ENCODE peak calls at places on chromosome 16, in seven cellular contexts. E is psoas muscle, R is mucosa of descending colon, S is A549, U is Peyer's patch, T is IMR-90, Z is H1. P is an unnamed sample.

GRCh38 chr16:79132745-79133144 is 467.8 kb downstream of the MAF start:
- DNase-seq in T (no peak), R (no peak), E (no peak), U (no peak), S (no peak), Z (no peak), P (no peak)

GRCh38 chr16:67967956-67968439 is 439 bp downstream of the SLC12A4 start:
- DNase-seq in T (peak), Z (no peak), S (peak), R (peak), E (peak), U (no peak), P (peak)

GRCh38 chr16:85173981-85174751 is 61.9 kb upstream of the CIBAR2 start:
- DNase-seq in E (peak), T (peak), U (no peak), Z (no peak), R (peak), S (peak), P (no peak)

GRCh38 chr16:67767953-67768352 is 38.4 kb downstream of the RANBP10 start:
- DNase-seq in U (no peak), E (no peak), T (peak), R (no peak), Z (no peak), S (no peak), P (no peak)

GRCh38 chr16:17395849-17396480 is 74.8 kb downstream of the XYLT1 start:
- DNase-seq in S (no peak), R (no peak), Z (no peak), U (no peak), E (no peak), T (no peak), P (no peak)

GRCh38 chr16:66695474-66695934 is 1.0 kb downstream of the CMTM4 start:
- DNase-seq in Z (no peak), T (no peak), U (no peak), R (no peak), E (no peak), S (no peak), P (no peak)

GRCh38 chr16:4697867-4698291 is 4.5 kb downstream of the NUDT16L1 start:
- DNase-seq in U (no peak), E (peak), T (no peak), S (no peak), R (peak), Z (no peak), P (no peak)

GRCh38 chr16:4461250-4462085 is 13.0 kb downstream of the NMRAL1 start:
- DNase-seq in Z (no peak), S (no peak), T (no peak), R (no peak), E (no peak), U (no peak), P (no peak)

GRCh38 chr16:5072334-5073278 is 963 bp downstream of the ALG1 start:
- DNase-seq in R (no peak), S (no peak), U (no peak), Z (no peak), T (no peak), E (no peak), P (no peak)

GRCh38 chr16:88355093-88355388 is 27.7 kb upstream of the ZNF469 start:
- DNase-seq in U (no peak), S (no peak), E (no peak), T (no peak), Z (no peak), R (peak), P (no peak)

GRCh38 chr16:53207810-53208752 is 153.3 kb downstream of the CHD9 start:
- DNase-seq in E (no peak), R (no peak), T (peak), Z (peak), U (no peak), S (peak), P (no peak)

GRCh38 chr16:74699666-74700065 is 996 bp downstream of the MLKL start:
- DNase-seq in U (no peak), Z (no peak), R (no peak), E (no peak), S (no peak), T (no peak), P (no peak)

GRCh38 chr16:30748634-30749445 is 615 bp downstream of the PHKG2 start:
- DNase-seq in Z (no peak), U (peak), R (peak), T (peak), S (peak), E (peak), P (no peak)

GRCh38 chr16:87322833-87323726 is 5.9 kb upstream of the C16orf95 start:
- DNase-seq in E (peak), Z (no peak), T (no peak), R (no peak), U (no peak), S (no peak), P (no peak)

GRCh38 chr16:67528222-67528869 is at the start of gene RIPOR1:
- DNase-seq in R (peak), Z (no peak), S (peak), U (peak), T (no peak), E (peak), P (no peak)

GRCh38 chr16:5490499-5490898 is 392.9 kb upstream of the EEF2KMT start:
- DNase-seq in U (no peak), Z (no peak), R (peak), S (peak), T (no peak), E (no peak), P (no peak)

GRCh38 chr16:87829123-87829980 is 40.0 kb downstream of the SLC7A5 start:
- DNase-seq in R (no peak), E (no peak), T (no peak), Z (no peak), U (no peak), S (no peak), P (no peak)

GRCh38 chr16:83733301-83733700 is 74.5 kb upstream of the HSBP1 start:
- DNase-seq in E (no peak), U (no peak), T (peak), R (no peak), Z (no peak), S (no peak), P (no peak)

GRCh38 chr16:1950047-1950446 is 4.4 kb downstream of the RPL3L start:
- DNase-seq in E (peak), T (no peak), Z (no peak), R (peak), S (no peak), U (no peak), P (no peak)

GRCh38 chr16:69823831-69824563 is 61.9 kb downstream of the WWP2 start:
- DNase-seq in E (peak), U (peak), T (no peak), R (no peak), Z (no peak), S (no peak), P (peak)

GRCh38 chr16:1089822-1090619 is 6.0 kb downstream of the C1QTNF8 start:
- DNase-seq in R (peak), T (no peak), E (peak), S (peak), Z (no peak), U (no peak), P (no peak)

GRCh38 chr16:78748471-78748929 is 649.0 kb downstream of the WWOX start:
- DNase-seq in S (no peak), U (no peak), R (no peak), E (no peak), Z (no peak), T (no peak), P (no peak)

GRCh38 chr16:56269276-56269675 is 78.0 kb downstream of the GNAO1 start:
- DNase-seq in S (no peak), Z (no peak), E (no peak), T (no peak), U (no peak), R (no peak), P (no peak)

GRCh38 chr16:57341062-57341440 is 17.5 kb upstream of the CCL22 start:
- DNase-seq in Z (no peak), R (no peak), T (no peak), E (no peak), S (no peak), U (no peak), P (no peak)

GRCh38 chr16:86732621-86733297 is 154.4 kb downstream of the FOXL1 start:
- DNase-seq in E (peak), T (peak), Z (no peak), U (no peak), R (no peak), S (no peak), P (no peak)

GRCh38 chr16:30740364-30741251 is 7.6 kb upstream of the PHKG2 start:
- DNase-seq in T (peak), E (peak), Z (no peak), U (no peak), R (peak), S (peak), P (no peak)

GRCh38 chr16:85167589-85168537 is 55.6 kb upstream of the CIBAR2 start:
- DNase-seq in S (no peak), R (no peak), Z (no peak), E (peak), T (no peak), U (no peak), P (no peak)

GRCh38 chr16:53626816-53627215 is 76.8 kb downstream of the RPGRIP1L start:
- DNase-seq in T (no peak), R (no peak), E (no peak), U (no peak), S (no peak), Z (no peak), P (no peak)

GRCh38 chr16:13680021-13680672 is 239.8 kb upstream of the ERCC4 start:
- DNase-seq in U (no peak), S (no peak), R (no peak), T (no peak), E (no peak), Z (no peak), P (no peak)

GRCh38 chr16:2977440-2977839 is 2.8 kb downstream of the PKMYT1 start:
- DNase-seq in E (no peak), T (no peak), R (peak), S (no peak), Z (no peak), U (no peak), P (no peak)

GRCh38 chr16:31488630-31489564 is 6.0 kb downstream of the SLC5A2 start:
- DNase-seq in T (no peak), Z (no peak), U (no peak), R (no peak), S (no peak), E (peak), P (no peak)

GRCh38 chr16:55672471-55672870 is 16.7 kb downstream of the SLC6A2 start:
- DNase-seq in R (no peak), Z (no peak), U (no peak), T (no peak), E (peak), S (no peak), P (no peak)

GRCh38 chr16:89289428-89290395 is 72.2 kb downstream of the ZNF778 start:
- DNase-seq in S (peak), Z (peak), E (peak), R (peak), U (peak), T (peak), P (peak)

GRCh38 chr16:65717006-65717720 is 595.3 kb upstream of the CDH11 start:
- DNase-seq in U (no peak), R (no peak), T (no peak), S (no peak), Z (no peak), E (no peak), P (no peak)

GRCh38 chr16:81140930-81141780 is 45.0 kb upstream of the GCSH start:
- DNase-seq in R (no peak), Z (peak), T (no peak), E (no peak), U (no peak), S (no peak), P (no peak)
- TF ChIP-seq CTCF in R (no peak), Z (peak), T (no peak), E (no peak), U (no peak), S (peak), P (no peak)

GRCh38 chr16:76265434-76266045 is 11.7 kb upstream of the CNTNAP4 start:
- DNase-seq in S (peak), U (no peak), Z (peak), R (peak), E (no peak), T (peak), P (no peak)
- TF ChIP-seq CTCF in S (no peak), U (peak), Z (peak), R (peak), E (peak), T (peak), P (no peak)

DNA sequence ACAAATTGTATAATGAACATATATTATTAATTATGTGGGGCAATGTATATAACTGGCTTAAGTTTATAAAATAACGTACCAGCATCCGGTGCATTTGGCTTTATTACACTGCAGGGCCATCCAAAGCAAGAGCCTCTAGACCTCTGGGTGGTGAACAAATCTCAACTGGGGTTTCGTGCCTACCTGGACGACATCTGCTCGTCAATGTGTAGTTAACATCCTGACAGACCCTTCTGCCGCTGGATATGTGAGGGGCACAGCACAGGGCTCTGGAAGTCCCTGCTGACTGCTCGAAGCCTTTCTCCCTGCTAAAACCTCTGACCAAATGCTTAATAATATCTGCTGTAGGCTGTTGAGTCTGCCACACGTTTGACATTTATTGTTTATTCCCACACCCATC is 2.3 kb downstream of the TMEM186 start:
- DNase-seq in Z (no peak), E (no peak), S (peak), U (no peak), R (no peak), T (no peak), P (no peak)
- TF ChIP-seq CTCF in Z (no peak), E (peak), S (peak), U (no peak), R (no peak), T (no peak), P (no peak)

GRCh38 chr16:58494981-58495860 is 4.7 kb upstream of the NDRG4 start:
- DNase-seq in T (peak), Z (no peak), R (no peak), E (no peak), S (peak), U (peak), P (no peak)
- TF ChIP-seq CTCF in T (peak), Z (peak), R (no peak), E (peak), S (peak), U (no peak), P (no peak)

GRCh38 chr16:27446721-27447120 is 44.7 kb downstream of the IL21R start:
- DNase-seq in U (peak), T (no peak), Z (no peak), S (no peak), R (peak), E (no peak), P (no peak)

GRCh38 chr16:27448531-27449433 is 46.8 kb downstream of the IL21R start:
- DNase-seq in S (no peak), T (no peak), E (no peak), R (no peak), U (no peak), Z (no peak), P (no peak)

GRCh38 chr16:27444015-27444414 is 42.0 kb downstream of the IL21R start:
- DNase-seq in T (peak), R (no peak), E (no peak), S (no peak), U (no peak), Z (no peak), P (no peak)

GRCh38 chr16:27444470-27444869 is 42.5 kb downstream of the IL21R start:
- DNase-seq in U (no peak), Z (no peak), R (no peak), S (no peak), E (no peak), T (no peak), P (peak)

GRCh38 chr16:27445502-27446175 is 43.7 kb downstream of the IL21R start:
- DNase-seq in E (no peak), T (no peak), U (no peak), S (no peak), R (no peak), Z (no peak), P (no peak)
- TF ChIP-seq CTCF in E (no peak), T (no peak), U (no peak), S (no peak), R (no peak), Z (peak), P (no peak)